ENCODE peak calls at places on chromosomes 13 and 19, in ten cellular contexts. R is kidney glomerular epithelial cell, G is Calu3, B is left colon, J is hepatic stellate cell, Q is glutamatergic neuron, U is RPMI8226, C is colonic mucosa, M is dermis microvascular lymphatic vessel endothelial cell, A is right atrium auricular region. D is an unnamed sample.

GRCh38 chr19:18172331-18173053 is 1.1 kb upstream of the IFI30 start:
- DNase-seq in U (no peak), J (no peak), B (no peak), R (no peak), G (no peak), Q (no peak), C (no peak), M (no peak), A (no peak), D (no peak)

GRCh38 chr13:27014406-27015359 is 156.9 kb downstream of the USP12 start:
- DNase-seq in U (no peak), A (no peak), R (no peak), M (no peak), Q (no peak), G (no peak), J (no peak), B (no peak), C (no peak), D (no peak)

GRCh38 chr19:18507727-18508440 is 14.0 kb downstream of the ELL start:
- DNase-seq in Q (peak; percentile 72), M (peak; percentile 54), R (no peak), J (peak; percentile 59), G (no peak), B (no peak), C (peak; percentile 50), A (no peak), U (no peak), D (peak; percentile 82)

GRCh38 chr19:17458970-17459369 is 1.8 kb downstream of the NXNL1 start:
- DNase-seq in R (no peak), M (no peak), A (no peak), Q (no peak), C (no peak), J (no peak), B (no peak), U (no peak), G (no peak), D (no peak)

GRCh38 chr13:99415851-99416331 is 85.4 kb upstream of the TM9SF2 start:
- DNase-seq in M (no peak), U (no peak), G (no peak), J (no peak), Q (no peak), C (no peak), A (no peak), B (no peak), R (no peak), D (no peak)

GRCh38 chr19:55042688-55043087 is 4.6 kb upstream of the GP6 start:
- DNase-seq in Q (no peak), G (no peak), R (no peak), C (no peak), A (no peak), U (no peak), J (no peak), M (no peak), B (no peak), D (no peak)

GRCh38 chr19:1566392-1567115 is 1.6 kb downstream of the MEX3D start:
- DNase-seq in A (peak; percentile 82), R (peak; percentile 76), M (peak; percentile 55), Q (peak; percentile 84), U (no peak), B (peak; percentile 65), C (peak; percentile 62), G (peak; percentile 71), J (peak; percentile 92), D (peak; percentile 40)

GRCh38 chr19:1651061-1651547 is 1.3 kb downstream of the TCF3 start:
- DNase-seq in J (no peak), G (no peak), R (no peak), A (no peak), Q (peak; percentile 57), U (peak; percentile 63), M (no peak), C (peak; percentile 43), B (peak; percentile 61), D (no peak)

GRCh38 chr19:11457115-11457514 is 21.7 kb downstream of the PRKCSH start:
- DNase-seq in Q (no peak), A (no peak), C (no peak), B (no peak), M (no peak), U (no peak), G (peak; percentile 9), R (no peak), J (peak; percentile 65), D (no peak)

GRCh38 chr13:103514188-103514587 is 448.0 kb upstream of the SLC10A2 start:
- DNase-seq in M (no peak), J (no peak), U (no peak), R (no peak), B (no peak), C (no peak), A (no peak), G (no peak), Q (no peak), D (no peak)

GRCh38 chr13:78228940-78229339 is 310.3 kb upstream of the EDNRB start:
- DNase-seq in A (no peak), B (no peak), G (no peak), J (no peak), R (no peak), C (no peak), Q (no peak), M (no peak), U (no peak), D (no peak)

GRCh38 chr19:43624933-43625332 is 5.5 kb upstream of the ZNF428 start:
- DNase-seq in U (peak; percentile 84), B (peak; percentile 89), G (no peak), J (no peak), C (peak; percentile 85), M (no peak), R (no peak), A (no peak), Q (peak; percentile 76), D (no peak)

GRCh38 chr19:45150731-45151725 is 9.8 kb downstream of the NKPD1 start:
- DNase-seq in G (no peak), C (no peak), B (no peak), J (no peak), U (no peak), Q (no peak), A (no peak), M (no peak), R (no peak), D (no peak)

GRCh38 chr19:49442793-49443365 is 1.6 kb upstream of the SLC17A7 start:
- DNase-seq in G (peak; percentile 96), U (peak; percentile 56), R (peak; percentile 63), B (peak; percentile 95), M (peak; percentile 76), C (peak; percentile 96), A (peak; percentile 95), Q (peak; percentile 100), J (peak; percentile 94), D (peak; percentile 86)

D was measured in HepG2.